ENCODE peak calls at places on chromosomes 4 and X, in five cellular contexts. J, C, X, A and N are unnamed samples.

GRCh38 chrX:102154900-102155805 is 624 bp downstream of the BEX5 start:
- DNase-seq in C (peak; percentile 6), J (no peak), A (no peak), X (no peak), N (no peak)

GRCh38 chr4:152039085-152039484 is 278.3 kb upstream of the GATB start:
- DNase-seq in C (no peak), J (no peak), X (no peak), A (no peak), N (no peak)

GRCh38 chr4:56959064-56959463 is 18.3 kb downstream of the NOA1 start:
- DNase-seq in A (no peak), X (no peak), J (no peak), C (no peak), N (no peak)

GRCh38 chrX:28586891-28587635 is at the start of gene IL1RAPL1:
- DNase-seq in C (no peak), X (no peak), A (no peak), J (no peak), N (peak; percentile 20)

GRCh38 chr4:14887842-14888433 is 114.3 kb upstream of the CPEB2 start:
- DNase-seq in A (no peak), J (no peak), X (no peak), C (no peak), N (no peak)

GRCh38 chr4:143399113-143399949 is 62.7 kb downstream of the GAB1 start:
- DNase-seq in C (no peak), J (no peak), A (no peak), X (no peak), N (no peak)

GRCh38 chrX:13473666-13474516 is 95.5 kb upstream of the EGFL6 start:
- DNase-seq in A (no peak), C (peak; percentile 1), J (no peak), X (no peak), N (no peak)

GRCh38 chrX:16822723-16823122 is 36.5 kb downstream of the TXLNG start:
- DNase-seq in J (no peak), A (no peak), C (no peak), X (no peak), N (no peak)

GRCh38 chr4:81031389-81032173 is 1.1 kb downstream of the BMP3 start:
- DNase-seq in J (peak; percentile 55), X (no peak), A (peak; percentile 29), C (no peak), N (peak; percentile 39)

GRCh38 chr4:41212221-41213203 is 1.8 kb downstream of the APBB2 start:
- DNase-seq in A (no peak), J (peak; percentile 30), X (no peak), C (no peak), N (no peak)

GRCh38 chrX:150690126-150690525 is 3.1 kb upstream of the MTMR1 start:
- DNase-seq in C (no peak), X (no peak), J (no peak), A (no peak), N (no peak)

GRCh38 chrX:41259516-41259915 is 74.4 kb upstream of the DDX3X start:
- DNase-seq in A (no peak), J (peak; percentile 13), C (no peak), X (no peak), N (no peak)
- TF ChIP-seq CTCF in A (no peak), J (no peak), C (no peak), X (no peak), N (no peak)

GRCh38 chr4:113762061-113762850 is 718 bp upstream of the CAMK2D start:
- DNase-seq in X (peak; percentile 100), C (peak; percentile 98), A (peak; percentile 96), J (peak; percentile 98), N (peak; percentile 95)
- TF ChIP-seq CTCF in X (peak; percentile 5), C (no peak), A (no peak), J (no peak), N (no peak)

GRCh38 chr4:145670422-145670821 is 9.5 kb upstream of the C4orf51 start:
- DNase-seq in C (no peak), J (no peak), X (no peak), A (no peak), N (no peak)
- TF ChIP-seq CTCF in C (no peak), J (no peak), X (no peak), A (no peak), N (no peak)

GRCh38 chr4:128068927-128069326 is 7.8 kb downstream of the LARP1B start:
- DNase-seq in C (no peak), A (no peak), J (peak; percentile 37), X (no peak), N (no peak)
- TF ChIP-seq CTCF in C (no peak), A (peak; percentile 14), J (peak; percentile 33), X (no peak), N (no peak)

GRCh38 chrX:18119856-18120255 is 100.8 kb downstream of the BEND2 start:
- DNase-seq in J (no peak), A (no peak), X (no peak), C (peak; percentile 3), N (no peak)
- TF ChIP-seq CTCF in J (no peak), A (no peak), X (no peak), C (no peak), N (no peak)

GRCh38 chrX:35076061-35076460 is 133.5 kb downstream of the FAM47B start:
- DNase-seq in J (peak; percentile 9), C (no peak), X (no peak), A (no peak), N (no peak)
- TF ChIP-seq CTCF in J (no peak), C (no peak), X (no peak), A (no peak), N (no peak)

GRCh38 chr4:2436301-2436700 is 17.5 kb downstream of the CFAP99 start:
- DNase-seq in J (no peak), X (no peak), A (no peak), C (no peak), N (no peak)
- TF ChIP-seq CTCF in J (no peak), X (no peak), A (no peak), C (no peak), N (no peak)